ENCODE peak calls at places on chromosomes 13 and 19, in six cellular contexts. H, G, W, U, R and N are unnamed samples.

GRCh38 chr19:45340232-45340898 is at the start of gene KLC3:
- DNase-seq in H (peak; percentile 68), G (no peak), W (no peak), U (peak; percentile 43), R (no peak), N (no peak)

GRCh38 chr13:59425211-59425721 is 738.5 kb downstream of the DIAPH3 start:
- DNase-seq in H (no peak), G (peak; percentile 84), W (peak; percentile 15), U (no peak), R (no peak), N (no peak)

GRCh38 chr19:42121036-42121621 is 11.1 kb downstream of the POU2F2 start:
- DNase-seq in H (no peak), G (no peak), W (no peak), U (no peak), R (no peak), N (no peak)

GRCh38 chr19:805600-806550 is 8.6 kb downstream of the PTBP1 start:
- DNase-seq in H (no peak), G (no peak), W (no peak), U (no peak), R (no peak), N (no peak)

GRCh38 chr19:4803736-4804695 is 12.5 kb downstream of the FEM1A start:
- DNase-seq in H (peak; percentile 87), G (peak; percentile 37), W (peak; percentile 66), U (peak; percentile 82), R (peak; percentile 57), N (peak; percentile 72)

GRCh38 chr19:18304496-18305312 is 18.2 kb downstream of the LSM4 start:
- DNase-seq in H (peak; percentile 65), G (peak; percentile 83), W (peak; percentile 94), U (peak; percentile 86), R (no peak), N (no peak)

GRCh38 chr13:61136101-61136500 is 279.5 kb downstream of the PCDH20 start:
- DNase-seq in H (no peak), G (no peak), W (no peak), U (no peak), R (no peak), N (no peak)

GRCh38 chr13:73938375-73939070 is 195.7 kb downstream of the KLF12 start:
- DNase-seq in H (no peak), G (peak; percentile 94), W (peak; percentile 83), U (peak; percentile 67), R (no peak), N (peak; percentile 5)

GRCh38 chr13:20360041-20360491 is 127.9 kb upstream of the GJB6 start:
- DNase-seq in H (no peak), G (peak; percentile 43), W (peak; percentile 18), U (no peak), R (no peak), N (no peak)

GRCh38 chr19:53596056-53596455 is 35.7 kb upstream of the DPRX start:
- DNase-seq in H (peak; percentile 67), G (no peak), W (no peak), U (no peak), R (no peak), N (no peak)

GRCh38 chr13:29171244-29171643 is 351.1 kb downstream of the MTUS2 start:
- DNase-seq in H (no peak), G (no peak), W (no peak), U (no peak), R (no peak), N (no peak)

GRCh38 chr19:12670159-12670928 is 3.7 kb downstream of the WDR83 start:
- DNase-seq in H (no peak), G (no peak), W (no peak), U (no peak), R (no peak), N (no peak)

GRCh38 chr19:52094526-52094925 is 1.0 kb downstream of the ZNF841 start:
- DNase-seq in H (no peak), G (no peak), W (peak; percentile 21), U (no peak), R (no peak), N (no peak)

GRCh38 chr19:30791116-30791515 is 418.9 kb downstream of the ZNF536 start:
- DNase-seq in H (no peak), G (no peak), W (no peak), U (no peak), R (no peak), N (no peak)

GRCh38 chr19:48878219-48879024 is 6.2 kb downstream of the PPP1R15A start:
- DNase-seq in H (no peak), G (peak; percentile 41), W (peak; percentile 84), U (no peak), R (no peak), N (no peak)

DNA sequence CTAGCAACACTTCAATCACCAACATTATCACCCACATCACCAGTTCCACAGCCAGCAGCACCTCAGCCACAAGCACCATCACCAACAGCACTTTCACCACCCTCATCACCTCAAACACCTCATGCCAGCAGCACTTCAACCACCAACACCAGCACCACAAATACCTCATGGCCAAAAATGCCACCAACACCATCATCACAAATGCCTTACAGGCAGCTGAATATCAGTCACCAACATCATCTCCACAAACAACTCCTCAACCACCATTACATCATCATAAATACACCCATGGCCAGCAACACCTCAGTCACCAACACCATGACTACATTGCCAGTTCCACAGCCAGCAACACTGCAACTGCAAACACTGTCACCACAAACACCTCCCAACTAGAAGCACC is 10.4 kb downstream of the FCER2 start:
- DNase-seq in H (no peak), G (no peak), W (no peak), U (no peak), R (no peak), N (no peak)
- H2BK15ac ChIP-seq in H (no peak overlapping the region), G (no peak overlapping the region), W (no peak overlapping the region), U (no peak overlapping the region), R (no peak overlapping the region), N (no peak overlapping the region)

GRCh38 chr19:2039082-2039958 is 11.7 kb downstream of the MKNK2 start:
- DNase-seq in H (peak; percentile 32), G (no peak), W (no peak), U (no peak), R (no peak), N (no peak)
- H3K4me1 ChIP-seq in H (no peaks in the 10 kb centered on the region), G (peaks cover 14% of the 10 kb centered on the region), W (peaks cover 37% of the 10 kb centered on the region), U (peaks cover 2% of the 10 kb centered on the region), R (peaks cover 13% of the 10 kb centered on the region), N (no peaks in the 10 kb centered on the region)

GRCh38 chr13:105177265-105177900 is 1358.1 kb downstream of the EFNB2 start:
- DNase-seq in H (no peak), G (no peak), W (peak; percentile 13), U (no peak), R (no peak), N (no peak)
- H2BK15ac ChIP-seq in H (no peak overlapping the region), G (no peak overlapping the region), W (no peak overlapping the region), U (no peak overlapping the region), R (no peak overlapping the region), N (no peak overlapping the region)

DNA sequence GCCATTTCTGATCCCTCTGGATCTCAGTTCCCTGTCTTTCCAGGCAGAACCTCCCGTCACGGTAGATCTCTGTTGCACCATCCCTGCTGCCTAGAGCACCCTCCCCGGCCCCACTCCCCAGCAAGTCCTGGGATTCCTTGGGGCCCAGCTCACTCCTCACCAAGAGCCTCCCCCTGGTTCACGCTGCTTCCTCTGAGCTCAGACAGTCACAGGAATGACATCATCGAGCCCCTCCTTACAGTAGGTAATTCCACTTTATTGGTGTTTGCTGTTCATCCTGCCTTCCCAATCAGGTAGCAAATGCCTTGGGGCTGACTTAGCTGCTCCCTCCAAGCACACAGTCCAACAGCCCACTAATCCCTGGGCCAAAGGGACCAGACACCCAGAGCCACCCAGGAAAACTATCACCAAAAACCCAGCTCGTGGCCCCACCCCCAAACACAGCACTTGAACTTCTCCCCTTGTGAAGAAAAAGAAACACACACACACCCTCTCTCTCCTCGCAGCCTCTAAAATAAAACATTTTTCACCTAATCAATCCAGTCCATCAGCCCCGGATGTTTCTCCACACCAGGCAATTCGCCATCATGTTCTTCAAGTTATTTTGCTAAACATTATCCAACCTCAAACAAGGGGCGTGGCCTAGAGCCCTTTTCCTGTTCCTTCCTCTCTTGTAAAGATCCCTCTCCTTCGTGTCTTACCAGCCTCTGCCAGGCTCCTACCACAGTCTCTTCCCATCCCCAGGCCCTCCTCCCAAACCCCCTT is 2.5 kb downstream of the NAPA start:
- DNase-seq in H (no peak), G (peak; percentile 52), W (peak; percentile 33), U (no peak), R (no peak), N (no peak)
- H3K4me1 ChIP-seq in H (no peaks in the 10 kb centered on the region), G (peaks cover 18% of the 10 kb centered on the region), W (peaks cover 31% of the 10 kb centered on the region), U (no peaks in the 10 kb centered on the region), R (peaks cover 4% of the 10 kb centered on the region), N (peaks cover 15% of the 10 kb centered on the region)

GRCh38 chr13:102395939-102396338 is 5.9 kb downstream of the FGF14 start:
- DNase-seq in H (no peak), G (no peak), W (no peak), U (no peak), R (no peak), N (no peak)
- H2BK15ac ChIP-seq in H (no peak overlapping the region), G (no peak overlapping the region), W (no peak overlapping the region), U (no peak overlapping the region), R (no peak overlapping the region), N (no peak overlapping the region)

GRCh38 chr13:113616991-113617749 is 32.6 kb downstream of the TFDP1 start:
- DNase-seq in H (peak; percentile 61), G (peak; percentile 72), W (peak; percentile 30), U (peak; percentile 72), R (peak; percentile 25), N (peak; percentile 62)

GRCh38 chr13:113616281-113616906 is 31.8 kb downstream of the TFDP1 start:
- DNase-seq in H (no peak), G (peak; percentile 43), W (peak; percentile 87), U (no peak), R (no peak), N (no peak)

GRCh38 chr13:113621046-113621445 is 36.5 kb downstream of the TFDP1 start:
- DNase-seq in H (no peak), G (no peak), W (no peak), U (no peak), R (no peak), N (no peak)

GRCh38 chr13:113620036-113620435 is 35.5 kb downstream of the TFDP1 start:
- DNase-seq in H (no peak), G (no peak), W (no peak), U (no peak), R (no peak), N (no peak)

GRCh38 chr13:113618455-113618854 is 33.9 kb downstream of the TFDP1 start:
- DNase-seq in H (no peak), G (no peak), W (no peak), U (no peak), R (no peak), N (no peak)
- H3K4me1 ChIP-seq in H (peaks cover 4% of the 10 kb centered on the region), G (peaks cover 13% of the 10 kb centered on the region), W (peaks cover 21% of the 10 kb centered on the region), U (peaks cover 3% of the 10 kb centered on the region), R (peaks cover 5% of the 10 kb centered on the region), N (peaks cover 18% of the 10 kb centered on the region)

GRCh38 chr13:112930192-112930591 is 38.8 kb upstream of the MCF2L start:
- DNase-seq in H (no peak), G (no peak), W (no peak), U (no peak), R (no peak), N (no peak)
- H2BK15ac ChIP-seq in H (no peak overlapping the region), G (no peak overlapping the region), W (no peak overlapping the region), U (no peak overlapping the region), R (no peak overlapping the region), N (no peak overlapping the region)

DNA sequence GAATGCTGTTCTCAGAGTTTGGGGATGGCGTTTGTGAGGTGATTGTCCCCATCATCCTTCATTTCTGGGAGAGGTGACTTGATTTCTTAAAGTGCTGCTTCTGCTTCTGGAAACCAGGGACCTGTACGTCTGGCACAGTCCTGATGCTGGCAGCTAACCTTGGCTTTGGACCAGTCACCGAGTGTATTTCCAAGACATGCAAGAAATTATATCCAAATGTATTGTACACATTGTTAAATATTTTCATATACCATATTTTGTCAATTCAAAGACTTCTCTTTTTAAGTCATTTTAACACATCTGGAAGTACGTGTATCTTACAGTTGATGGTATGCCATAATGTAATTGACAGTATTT is 97.4 kb downstream of the ARHGEF7 start:
- DNase-seq in H (no peak), G (no peak), W (no peak), U (no peak), R (no peak), N (no peak)
- H3K4me1 ChIP-seq in H (peaks cover 12% of the 10 kb centered on the region), G (peaks cover 16% of the 10 kb centered on the region), W (peaks cover 27% of the 10 kb centered on the region), U (peaks cover 12% of the 10 kb centered on the region), R (peaks cover 20% of the 10 kb centered on the region), N (peaks cover 41% of the 10 kb centered on the region)